ENCODE peak calls at places on chromosomes 5 and 9, in five cellular contexts. One of them, this sample, is unnamed.

GRCh38 chr5:124803617-124804331 is 57.3 kb upstream of the ZNF608 start:
- DNase-seq in H1: no peak
- DNase-seq in HepG2: no peak
- DNase-seq in GM12878: no peak
- DNase-seq in K562: peak
- DNase-seq in this sample: no peak

GRCh38 chr5:111737716-111738115 is 19.3 kb downstream of the NREP start:
- DNase-seq in H1: no peak
- DNase-seq in HepG2: no peak
- DNase-seq in GM12878: no peak
- DNase-seq in K562: no peak
- DNase-seq in this sample: peak

GRCh38 chr5:145237843-145238242 is 597.3 kb downstream of the PRELID2 start:
- DNase-seq in H1: peak
- DNase-seq in HepG2: peak
- DNase-seq in GM12878: no peak
- DNase-seq in K562: peak
- DNase-seq in this sample: peak

GRCh38 chr5:53095931-53096525 is 13.5 kb downstream of the MOCS2 start:
- DNase-seq in H1: peak
- DNase-seq in HepG2: peak
- DNase-seq in GM12878: peak
- DNase-seq in K562: peak
- DNase-seq in this sample: peak

GRCh38 chr5:80961376-80962281 is 1.5 kb downstream of the RASGRF2 start:
- DNase-seq in H1: no peak
- DNase-seq in HepG2: peak
- DNase-seq in GM12878: no peak
- DNase-seq in K562: no peak
- DNase-seq in this sample: no peak

GRCh38 chr5:26003966-26004365 is 1034.4 kb downstream of the CDH9 start:
- DNase-seq in H1: no peak
- DNase-seq in HepG2: no peak
- DNase-seq in GM12878: no peak
- DNase-seq in K562: no peak
- DNase-seq in this sample: no peak

GRCh38 chr9:23145467-23145866 is 680.6 kb downstream of the ELAVL2 start:
- DNase-seq in H1: no peak
- DNase-seq in HepG2: no peak
- DNase-seq in GM12878: no peak
- DNase-seq in K562: no peak
- DNase-seq in this sample: no peak

GRCh38 chr9:136438909-136439549 is 616 bp downstream of the INPP5E start:
- DNase-seq in H1: peak
- DNase-seq in HepG2: no peak
- DNase-seq in GM12878: no peak
- DNase-seq in K562: peak
- DNase-seq in this sample: peak

GRCh38 chr5:39665328-39665727 is 240.5 kb upstream of the DAB2 start:
- DNase-seq in H1: no peak
- DNase-seq in HepG2: no peak
- DNase-seq in GM12878: no peak
- DNase-seq in K562: no peak
- DNase-seq in this sample: no peak

GRCh38 chr5:150670961-150671337 is 9.9 kb downstream of the MYOZ3 start:
- DNase-seq in H1: no peak
- DNase-seq in HepG2: no peak
- DNase-seq in GM12878: no peak
- DNase-seq in K562: no peak
- DNase-seq in this sample: no peak

GRCh38 chr5:74169704-74170103 is 470.8 kb downstream of the ENC1 start:
- DNase-seq in H1: no peak
- DNase-seq in HepG2: no peak
- DNase-seq in GM12878: no peak
- DNase-seq in K562: no peak
- DNase-seq in this sample: no peak

GRCh38 chr5:143456952-143457547 is 53.6 kb upstream of the NR3C1 start:
- DNase-seq in H1: no peak
- DNase-seq in HepG2: no peak
- DNase-seq in GM12878: no peak
- DNase-seq in K562: no peak
- DNase-seq in this sample: no peak

DNA sequence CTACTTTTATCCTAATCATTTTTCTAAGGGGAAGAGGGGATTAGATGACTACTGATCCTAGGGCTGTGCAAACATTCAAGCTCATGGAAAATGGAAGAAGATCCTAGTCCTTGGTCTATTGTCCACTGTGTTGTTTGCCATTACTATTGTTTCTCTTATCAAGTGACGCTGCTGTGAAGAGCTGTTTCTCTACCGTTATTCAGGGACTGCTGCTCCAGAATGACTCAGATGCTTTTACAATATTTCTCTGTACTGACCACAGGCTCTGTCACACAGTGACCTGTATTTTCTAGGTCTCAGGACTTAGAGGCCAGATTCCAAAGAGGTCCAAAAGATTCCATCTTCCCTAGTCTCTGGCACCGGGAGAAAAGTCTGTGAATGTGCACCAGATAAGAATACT is 159.5 kb upstream of the CHD1 start:
- DNase-seq in H1: no peak
- DNase-seq in HepG2: peak
- DNase-seq in GM12878: no peak
- DNase-seq in K562: peak
- DNase-seq in this sample: no peak
- TF ChIP-seq JUND in H1: no peak
- TF ChIP-seq JUND in HepG2: no peak
- TF ChIP-seq JUND in GM12878: no peak
- TF ChIP-seq JUND in K562: no peak
- TF ChIP-seq JUND in this sample: no peak

GRCh38 chr5:88251048-88251711 is 17.5 kb downstream of the TMEM161B start:
- DNase-seq in H1: no peak
- DNase-seq in HepG2: no peak
- DNase-seq in GM12878: no peak
- DNase-seq in K562: peak
- DNase-seq in this sample: no peak
- TF ChIP-seq JUND in H1: no peak
- TF ChIP-seq JUND in HepG2: no peak
- TF ChIP-seq JUND in GM12878: no peak
- TF ChIP-seq JUND in K562: peak
- TF ChIP-seq JUND in this sample: no peak

DNA sequence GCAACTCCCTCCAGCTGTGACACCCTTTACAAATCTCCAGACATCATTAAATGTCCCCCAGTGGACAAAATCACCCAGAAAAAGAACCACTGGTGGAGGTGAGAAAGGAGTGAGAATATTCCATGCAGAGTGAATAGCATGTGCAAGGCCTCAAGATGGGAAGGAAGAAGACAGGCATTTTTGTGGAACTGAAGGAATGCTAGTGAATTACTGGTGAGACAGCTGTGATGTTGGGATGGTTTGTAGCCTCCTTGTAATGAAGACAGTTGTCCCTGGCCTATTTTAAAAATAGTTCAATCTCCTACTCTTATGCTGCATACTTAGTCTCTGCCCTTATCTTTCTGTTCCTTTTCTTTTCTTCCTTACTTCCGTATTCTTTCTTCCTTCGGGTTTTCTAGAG is 124.9 kb upstream of the RPS23 start:
- DNase-seq in H1: no peak
- DNase-seq in HepG2: no peak
- DNase-seq in GM12878: no peak
- DNase-seq in K562: no peak
- DNase-seq in this sample: no peak
- TF ChIP-seq JUND in H1: no peak
- TF ChIP-seq JUND in HepG2: no peak
- TF ChIP-seq JUND in GM12878: no peak
- TF ChIP-seq JUND in K562: no peak
- TF ChIP-seq JUND in this sample: no peak

GRCh38 chr9:37732086-37732744 is 21.4 kb upstream of the TRMT10B start:
- DNase-seq in H1: no peak
- DNase-seq in HepG2: no peak
- DNase-seq in GM12878: no peak
- DNase-seq in K562: no peak
- DNase-seq in this sample: no peak
- TF ChIP-seq JUND in H1: no peak
- TF ChIP-seq JUND in HepG2: no peak
- TF ChIP-seq JUND in GM12878: no peak
- TF ChIP-seq JUND in K562: no peak
- TF ChIP-seq JUND in this sample: no peak

GRCh38 chr9:115880221-115880620 is 273.4 kb upstream of the PAPPA start:
- DNase-seq in H1: no peak
- DNase-seq in HepG2: no peak
- DNase-seq in GM12878: no peak
- DNase-seq in K562: no peak
- DNase-seq in this sample: no peak

GRCh38 chr9:115879451-115879850 is 274.1 kb upstream of the PAPPA start:
- DNase-seq in H1: no peak
- DNase-seq in HepG2: no peak
- DNase-seq in GM12878: no peak
- DNase-seq in K562: no peak
- DNase-seq in this sample: no peak

GRCh38 chr9:115884846-115885245 is 268.7 kb upstream of the PAPPA start:
- DNase-seq in H1: no peak
- DNase-seq in HepG2: no peak
- DNase-seq in GM12878: no peak
- DNase-seq in K562: no peak
- DNase-seq in this sample: no peak

GRCh38 chr9:115882911-115883310 is 270.7 kb upstream of the PAPPA start:
- DNase-seq in H1: no peak
- DNase-seq in HepG2: no peak
- DNase-seq in GM12878: no peak
- DNase-seq in K562: no peak
- DNase-seq in this sample: no peak

DNA sequence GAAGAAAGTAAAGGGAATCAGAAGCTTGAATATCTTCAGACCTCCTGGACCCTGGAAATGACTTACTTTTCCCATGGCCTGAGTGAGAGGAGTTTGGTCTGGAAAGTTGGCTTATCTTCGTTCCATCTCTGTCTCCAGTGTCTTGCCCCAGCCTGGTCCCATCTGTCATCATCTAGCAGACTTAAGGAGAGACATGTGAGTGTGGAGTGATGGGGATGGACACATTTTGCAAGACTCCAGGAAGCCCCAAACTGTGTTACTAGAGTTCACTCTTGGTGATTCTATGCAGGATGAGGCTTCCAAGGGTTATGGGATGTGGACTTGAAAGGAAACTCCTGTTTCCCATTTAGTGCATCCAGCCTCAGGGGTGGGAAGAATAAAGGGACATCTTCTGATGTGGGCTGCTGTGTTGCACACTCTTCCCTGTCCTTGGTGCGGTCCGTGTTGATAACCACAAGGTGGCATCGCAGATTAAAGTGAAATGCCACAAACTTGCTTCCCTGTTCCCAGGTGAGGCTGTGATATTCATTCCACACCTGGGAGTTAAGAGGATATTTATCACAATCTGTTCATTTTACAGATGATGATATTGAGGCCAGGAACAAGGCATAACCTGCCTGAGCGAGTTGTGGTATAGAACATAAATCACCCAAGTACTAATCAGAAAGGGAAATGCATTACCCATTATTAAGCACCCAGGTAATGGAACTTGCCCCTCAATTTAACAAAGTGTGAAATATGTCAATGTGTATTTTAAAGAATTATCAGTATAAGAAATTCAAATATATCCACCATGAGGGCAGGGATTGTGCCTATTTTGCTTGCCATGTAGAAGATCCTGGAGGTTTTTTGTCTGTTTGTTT is 269.9 kb upstream of the PAPPA start:
- DNase-seq in H1: no peak
- DNase-seq in HepG2: peak
- DNase-seq in GM12878: no peak
- DNase-seq in K562: peak
- DNase-seq in this sample: peak
- TF ChIP-seq JUND in H1: no peak
- TF ChIP-seq JUND in HepG2: no peak
- TF ChIP-seq JUND in GM12878: no peak
- TF ChIP-seq JUND in K562: no peak
- TF ChIP-seq JUND in this sample: no peak

GRCh38 chr5:123422433-123423277 is 548 bp downstream of the CEP120 start:
- DNase-seq in H1: no peak
- DNase-seq in HepG2: peak
- DNase-seq in GM12878: no peak
- DNase-seq in K562: peak
- DNase-seq in this sample: no peak
- TF ChIP-seq JUND in H1: no peak
- TF ChIP-seq JUND in HepG2: no peak
- TF ChIP-seq JUND in GM12878: no peak
- TF ChIP-seq JUND in K562: no peak
- TF ChIP-seq JUND in this sample: no peak

DNA sequence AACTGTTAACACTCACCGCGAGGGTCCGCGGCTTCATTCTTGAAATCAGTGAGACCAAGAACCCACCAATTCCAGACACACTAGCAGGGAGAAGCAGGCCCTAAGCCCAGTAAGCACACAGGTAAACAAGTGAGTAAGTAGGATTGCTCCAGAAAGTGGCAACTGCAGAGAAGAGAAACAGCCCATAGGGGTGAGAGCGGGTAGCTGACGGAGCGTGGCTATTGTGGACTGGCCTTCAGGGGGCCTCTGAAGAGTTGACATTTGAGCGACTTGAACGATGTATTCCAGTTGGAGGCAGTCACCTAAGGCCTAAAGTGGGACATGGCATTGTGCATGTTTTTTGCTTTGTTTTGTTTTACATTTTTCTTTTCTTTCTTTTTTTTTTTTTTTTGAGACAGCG is 74.2 kb downstream of the TSPAN17 start:
- DNase-seq in H1: no peak
- DNase-seq in HepG2: no peak
- DNase-seq in GM12878: no peak
- DNase-seq in K562: no peak
- DNase-seq in this sample: no peak
- TF ChIP-seq JUND in H1: no peak
- TF ChIP-seq JUND in HepG2: no peak
- TF ChIP-seq JUND in GM12878: no peak
- TF ChIP-seq JUND in K562: no peak
- TF ChIP-seq JUND in this sample: no peak

GRCh38 chr9:96304230-96304629 is 2.3 kb upstream of the HSD17B3 start:
- DNase-seq in H1: no peak
- DNase-seq in HepG2: no peak
- DNase-seq in GM12878: no peak
- DNase-seq in K562: no peak
- DNase-seq in this sample: no peak

GRCh38 chr9:96302021-96302420 is at the start of gene HSD17B3:
- DNase-seq in H1: no peak
- DNase-seq in HepG2: peak
- DNase-seq in GM12878: no peak
- DNase-seq in K562: no peak
- DNase-seq in this sample: no peak

GRCh38 chr9:96294146-96294545 is 7.8 kb downstream of the HSD17B3 start:
- DNase-seq in H1: no peak
- DNase-seq in HepG2: no peak
- DNase-seq in GM12878: no peak
- DNase-seq in K562: no peak
- DNase-seq in this sample: no peak

GRCh38 chr9:96305171-96305570 is 3.2 kb upstream of the HSD17B3 start:
- DNase-seq in H1: no peak
- DNase-seq in HepG2: no peak
- DNase-seq in GM12878: no peak
- DNase-seq in K562: no peak
- DNase-seq in this sample: no peak

GRCh38 chr9:96299823-96300222 is 2.2 kb downstream of the HSD17B3 start:
- DNase-seq in H1: no peak
- DNase-seq in HepG2: no peak
- DNase-seq in GM12878: no peak
- DNase-seq in K562: no peak
- DNase-seq in this sample: no peak
- TF ChIP-seq JUND in H1: no peak
- TF ChIP-seq JUND in HepG2: no peak
- TF ChIP-seq JUND in GM12878: no peak
- TF ChIP-seq JUND in K562: no peak
- TF ChIP-seq JUND in this sample: no peak

GRCh38 chr9:92952861-92953620 is 5.7 kb downstream of the FGD3 start:
- DNase-seq in H1: no peak
- DNase-seq in HepG2: no peak
- DNase-seq in GM12878: no peak
- DNase-seq in K562: no peak
- DNase-seq in this sample: no peak
- TF ChIP-seq JUND in H1: no peak
- TF ChIP-seq JUND in HepG2: no peak
- TF ChIP-seq JUND in GM12878: no peak
- TF ChIP-seq JUND in K562: no peak
- TF ChIP-seq JUND in this sample: no peak